ENCODE peak calls at places on chromosomes 1 and 21, in nine cellular contexts. One of them, this sample, is unnamed.

GRCh38 chr1:17624540-17625256 is 85.2 kb downstream of the ARHGEF10L start:
- DNase-seq in tibial artery: peak; percentile 79
- DNase-seq in omental fat pad: peak; percentile 34
- DNase-seq in foreskin fibroblast: peak; percentile 73
- DNase-seq in stimulated activated CD8-positive, alpha-beta memory T cell treated with anti-CD3 and anti-CD28 coated beads, Interleukin-4, amount 100 ng/mL, for 4 hours: no peak
- DNase-seq in Kasumi-1: no peak
- DNase-seq in fibroblast of pulmonary artery: peak; percentile 52
- DNase-seq in coronary artery: peak; percentile 91
- DNase-seq in mesendoderm: no peak
- DNase-seq in this sample: no peak

GRCh38 chr1:63787875-63788274 is 14.1 kb downstream of the ROR1 start:
- DNase-seq in fibroblast of pulmonary artery: no peak
- DNase-seq in coronary artery: no peak
- DNase-seq in omental fat pad: no peak
- DNase-seq in Kasumi-1: no peak
- DNase-seq in tibial artery: no peak
- DNase-seq in mesendoderm: peak; percentile 78
- DNase-seq in foreskin fibroblast: no peak
- DNase-seq in stimulated activated CD8-positive, alpha-beta memory T cell treated with anti-CD3 and anti-CD28 coated beads, Interleukin-4, amount 100 ng/mL, for 4 hours: no peak
- DNase-seq in this sample: no peak

GRCh38 chr1:8182034-8182761 is 135.7 kb upstream of the SLC45A1 start:
- DNase-seq in coronary artery: no peak
- DNase-seq in mesendoderm: peak; percentile 89
- DNase-seq in Kasumi-1: no peak
- DNase-seq in fibroblast of pulmonary artery: peak; percentile 96
- DNase-seq in foreskin fibroblast: peak; percentile 44
- DNase-seq in stimulated activated CD8-positive, alpha-beta memory T cell treated with anti-CD3 and anti-CD28 coated beads, Interleukin-4, amount 100 ng/mL, for 4 hours: no peak
- DNase-seq in tibial artery: no peak
- DNase-seq in omental fat pad: no peak
- DNase-seq in this sample: peak; percentile 81

GRCh38 chr1:165169028-165169427 is 187.5 kb downstream of the LMX1A start:
- DNase-seq in tibial artery: no peak
- DNase-seq in Kasumi-1: no peak
- DNase-seq in fibroblast of pulmonary artery: no peak
- DNase-seq in stimulated activated CD8-positive, alpha-beta memory T cell treated with anti-CD3 and anti-CD28 coated beads, Interleukin-4, amount 100 ng/mL, for 4 hours: no peak
- DNase-seq in foreskin fibroblast: no peak
- DNase-seq in mesendoderm: peak; percentile 45
- DNase-seq in omental fat pad: no peak
- DNase-seq in coronary artery: no peak
- DNase-seq in this sample: no peak

GRCh38 chr21:39637197-39637970 is 24.6 kb downstream of the B3GALT5 start:
- DNase-seq in tibial artery: no peak
- DNase-seq in fibroblast of pulmonary artery: no peak
- DNase-seq in mesendoderm: peak; percentile 51
- DNase-seq in coronary artery: no peak
- DNase-seq in omental fat pad: no peak
- DNase-seq in Kasumi-1: no peak
- DNase-seq in stimulated activated CD8-positive, alpha-beta memory T cell treated with anti-CD3 and anti-CD28 coated beads, Interleukin-4, amount 100 ng/mL, for 4 hours: no peak
- DNase-seq in foreskin fibroblast: no peak
- DNase-seq in this sample: peak; percentile 11

GRCh38 chr1:187626056-187626455 is 797.3 kb downstream of the PLA2G4A start:
- DNase-seq in tibial artery: no peak
- DNase-seq in stimulated activated CD8-positive, alpha-beta memory T cell treated with anti-CD3 and anti-CD28 coated beads, Interleukin-4, amount 100 ng/mL, for 4 hours: no peak
- DNase-seq in coronary artery: no peak
- DNase-seq in foreskin fibroblast: peak; percentile 5
- DNase-seq in Kasumi-1: no peak
- DNase-seq in omental fat pad: no peak
- DNase-seq in mesendoderm: no peak
- DNase-seq in fibroblast of pulmonary artery: no peak
- DNase-seq in this sample: no peak

GRCh38 chr1:242723044-242723742 is 198.7 kb upstream of the PLD5 start:
- DNase-seq in stimulated activated CD8-positive, alpha-beta memory T cell treated with anti-CD3 and anti-CD28 coated beads, Interleukin-4, amount 100 ng/mL, for 4 hours: no peak
- DNase-seq in Kasumi-1: no peak
- DNase-seq in omental fat pad: no peak
- DNase-seq in coronary artery: no peak
- DNase-seq in mesendoderm: no peak
- DNase-seq in tibial artery: no peak
- DNase-seq in fibroblast of pulmonary artery: no peak
- DNase-seq in foreskin fibroblast: no peak
- DNase-seq in this sample: no peak

GRCh38 chr1:84541679-84542078 is 32.6 kb downstream of the CTBS start:
- DNase-seq in coronary artery: no peak
- DNase-seq in tibial artery: no peak
- DNase-seq in mesendoderm: no peak
- DNase-seq in stimulated activated CD8-positive, alpha-beta memory T cell treated with anti-CD3 and anti-CD28 coated beads, Interleukin-4, amount 100 ng/mL, for 4 hours: no peak
- DNase-seq in foreskin fibroblast: no peak
- DNase-seq in omental fat pad: no peak
- DNase-seq in Kasumi-1: no peak
- DNase-seq in fibroblast of pulmonary artery: peak; percentile 13
- DNase-seq in this sample: no peak

GRCh38 chr1:18339161-18339560 is 141.6 kb upstream of the KLHDC7A start:
- DNase-seq in fibroblast of pulmonary artery: no peak
- DNase-seq in foreskin fibroblast: no peak
- DNase-seq in stimulated activated CD8-positive, alpha-beta memory T cell treated with anti-CD3 and anti-CD28 coated beads, Interleukin-4, amount 100 ng/mL, for 4 hours: no peak
- DNase-seq in tibial artery: no peak
- DNase-seq in coronary artery: no peak
- DNase-seq in omental fat pad: no peak
- DNase-seq in mesendoderm: no peak
- DNase-seq in Kasumi-1: no peak
- DNase-seq in this sample: no peak

GRCh38 chr1:223834660-223835263 is 11.0 kb downstream of the TP53BP2 start:
- DNase-seq in stimulated activated CD8-positive, alpha-beta memory T cell treated with anti-CD3 and anti-CD28 coated beads, Interleukin-4, amount 100 ng/mL, for 4 hours: no peak
- DNase-seq in Kasumi-1: no peak
- DNase-seq in coronary artery: no peak
- DNase-seq in mesendoderm: no peak
- DNase-seq in tibial artery: no peak
- DNase-seq in foreskin fibroblast: peak; percentile 80
- DNase-seq in fibroblast of pulmonary artery: peak; percentile 98
- DNase-seq in omental fat pad: no peak
- DNase-seq in this sample: peak; percentile 55

GRCh38 chr1:25561426-25562100 is 18.2 kb downstream of the LDLRAP1 start:
- DNase-seq in coronary artery: no peak
- DNase-seq in stimulated activated CD8-positive, alpha-beta memory T cell treated with anti-CD3 and anti-CD28 coated beads, Interleukin-4, amount 100 ng/mL, for 4 hours: no peak
- DNase-seq in omental fat pad: no peak
- DNase-seq in mesendoderm: no peak
- DNase-seq in tibial artery: no peak
- DNase-seq in Kasumi-1: peak; percentile 9
- DNase-seq in foreskin fibroblast: no peak
- DNase-seq in fibroblast of pulmonary artery: no peak
- DNase-seq in this sample: no peak

GRCh38 chr1:54811066-54811465 is 9.9 kb upstream of the TTC22 start:
- DNase-seq in foreskin fibroblast: no peak
- DNase-seq in Kasumi-1: no peak
- DNase-seq in omental fat pad: no peak
- DNase-seq in fibroblast of pulmonary artery: no peak
- DNase-seq in coronary artery: peak; percentile 65
- DNase-seq in mesendoderm: no peak
- DNase-seq in tibial artery: no peak
- DNase-seq in stimulated activated CD8-positive, alpha-beta memory T cell treated with anti-CD3 and anti-CD28 coated beads, Interleukin-4, amount 100 ng/mL, for 4 hours: no peak
- DNase-seq in this sample: no peak

GRCh38 chr1:6612641-6613360 is 730 bp upstream of the PHF13 start:
- DNase-seq in Kasumi-1: no peak
- DNase-seq in tibial artery: peak; percentile 46
- DNase-seq in stimulated activated CD8-positive, alpha-beta memory T cell treated with anti-CD3 and anti-CD28 coated beads, Interleukin-4, amount 100 ng/mL, for 4 hours: no peak
- DNase-seq in mesendoderm: peak; percentile 58
- DNase-seq in omental fat pad: peak; percentile 33
- DNase-seq in fibroblast of pulmonary artery: peak; percentile 44
- DNase-seq in coronary artery: no peak
- DNase-seq in foreskin fibroblast: peak; percentile 76
- DNase-seq in this sample: peak; percentile 42

GRCh38 chr1:5978452-5978851 is 13.8 kb downstream of the NPHP4 start:
- DNase-seq in stimulated activated CD8-positive, alpha-beta memory T cell treated with anti-CD3 and anti-CD28 coated beads, Interleukin-4, amount 100 ng/mL, for 4 hours: no peak
- DNase-seq in omental fat pad: no peak
- DNase-seq in mesendoderm: peak; percentile 8
- DNase-seq in foreskin fibroblast: no peak
- DNase-seq in fibroblast of pulmonary artery: no peak
- DNase-seq in coronary artery: no peak
- DNase-seq in Kasumi-1: no peak
- DNase-seq in tibial artery: no peak
- DNase-seq in this sample: no peak

GRCh38 chr1:83734411-83734810 is 264.5 kb downstream of the TTLL7 start:
- DNase-seq in omental fat pad: no peak
- DNase-seq in tibial artery: no peak
- DNase-seq in foreskin fibroblast: no peak
- DNase-seq in coronary artery: no peak
- DNase-seq in stimulated activated CD8-positive, alpha-beta memory T cell treated with anti-CD3 and anti-CD28 coated beads, Interleukin-4, amount 100 ng/mL, for 4 hours: no peak
- DNase-seq in Kasumi-1: no peak
- DNase-seq in fibroblast of pulmonary artery: no peak
- DNase-seq in mesendoderm: no peak
- DNase-seq in this sample: no peak

GRCh38 chr1:92701147-92701546 is 83.8 kb downstream of the EVI5 start:
- DNase-seq in stimulated activated CD8-positive, alpha-beta memory T cell treated with anti-CD3 and anti-CD28 coated beads, Interleukin-4, amount 100 ng/mL, for 4 hours: no peak
- DNase-seq in Kasumi-1: no peak
- DNase-seq in fibroblast of pulmonary artery: peak; percentile 73
- DNase-seq in coronary artery: no peak
- DNase-seq in omental fat pad: no peak
- DNase-seq in mesendoderm: peak; percentile 57
- DNase-seq in tibial artery: no peak
- DNase-seq in foreskin fibroblast: peak; percentile 62
- DNase-seq in this sample: no peak

GRCh38 chr1:165365344-165365743 is 8.8 kb upstream of the LMX1A start:
- DNase-seq in mesendoderm: peak; percentile 76
- DNase-seq in omental fat pad: no peak
- DNase-seq in Kasumi-1: no peak
- DNase-seq in foreskin fibroblast: no peak
- DNase-seq in stimulated activated CD8-positive, alpha-beta memory T cell treated with anti-CD3 and anti-CD28 coated beads, Interleukin-4, amount 100 ng/mL, for 4 hours: no peak
- DNase-seq in fibroblast of pulmonary artery: no peak
- DNase-seq in tibial artery: no peak
- DNase-seq in coronary artery: no peak
- DNase-seq in this sample: no peak

GRCh38 chr1:59703918-59704378 is 110.8 kb upstream of the HOOK1 start:
- DNase-seq in tibial artery: no peak
- DNase-seq in omental fat pad: no peak
- DNase-seq in coronary artery: no peak
- DNase-seq in mesendoderm: no peak
- DNase-seq in stimulated activated CD8-positive, alpha-beta memory T cell treated with anti-CD3 and anti-CD28 coated beads, Interleukin-4, amount 100 ng/mL, for 4 hours: no peak
- DNase-seq in foreskin fibroblast: peak; percentile 66
- DNase-seq in fibroblast of pulmonary artery: no peak
- DNase-seq in Kasumi-1: no peak
- DNase-seq in this sample: no peak

GRCh38 chr1:45908613-45909140 is 105.3 kb downstream of the MAST2 start:
- DNase-seq in foreskin fibroblast: no peak
- DNase-seq in omental fat pad: no peak
- DNase-seq in Kasumi-1: no peak
- DNase-seq in tibial artery: no peak
- DNase-seq in coronary artery: no peak
- DNase-seq in fibroblast of pulmonary artery: no peak
- DNase-seq in stimulated activated CD8-positive, alpha-beta memory T cell treated with anti-CD3 and anti-CD28 coated beads, Interleukin-4, amount 100 ng/mL, for 4 hours: no peak
- DNase-seq in mesendoderm: no peak
- DNase-seq in this sample: no peak

GRCh38 chr1:238492271-238492670 is 601.5 kb upstream of the ZP4 start:
- DNase-seq in omental fat pad: no peak
- DNase-seq in stimulated activated CD8-positive, alpha-beta memory T cell treated with anti-CD3 and anti-CD28 coated beads, Interleukin-4, amount 100 ng/mL, for 4 hours: no peak
- DNase-seq in foreskin fibroblast: no peak
- DNase-seq in fibroblast of pulmonary artery: no peak
- DNase-seq in tibial artery: no peak
- DNase-seq in Kasumi-1: no peak
- DNase-seq in mesendoderm: peak; percentile 18
- DNase-seq in coronary artery: no peak
- DNase-seq in this sample: no peak

GRCh38 chr1:3611170-3612019 is at the start of gene MEGF6:
- DNase-seq in Kasumi-1: peak; percentile 91
- DNase-seq in tibial artery: no peak
- DNase-seq in foreskin fibroblast: peak; percentile 58
- DNase-seq in omental fat pad: peak; percentile 44
- DNase-seq in fibroblast of pulmonary artery: no peak
- DNase-seq in stimulated activated CD8-positive, alpha-beta memory T cell treated with anti-CD3 and anti-CD28 coated beads, Interleukin-4, amount 100 ng/mL, for 4 hours: peak; percentile 48
- DNase-seq in coronary artery: no peak
- DNase-seq in mesendoderm: peak; percentile 94
- DNase-seq in this sample: no peak

GRCh38 chr1:243414152-243414494 is 158.3 kb downstream of the SDCCAG8 start:
- DNase-seq in mesendoderm: no peak
- DNase-seq in tibial artery: no peak
- DNase-seq in omental fat pad: no peak
- DNase-seq in coronary artery: no peak
- DNase-seq in fibroblast of pulmonary artery: no peak
- DNase-seq in Kasumi-1: no peak
- DNase-seq in stimulated activated CD8-positive, alpha-beta memory T cell treated with anti-CD3 and anti-CD28 coated beads, Interleukin-4, amount 100 ng/mL, for 4 hours: no peak
- DNase-seq in foreskin fibroblast: no peak
- DNase-seq in this sample: no peak

GRCh38 chr1:117013310-117013850 is 11.8 kb downstream of the CD101 start:
- DNase-seq in coronary artery: no peak
- DNase-seq in Kasumi-1: no peak
- DNase-seq in fibroblast of pulmonary artery: no peak
- DNase-seq in mesendoderm: no peak
- DNase-seq in stimulated activated CD8-positive, alpha-beta memory T cell treated with anti-CD3 and anti-CD28 coated beads, Interleukin-4, amount 100 ng/mL, for 4 hours: no peak
- DNase-seq in foreskin fibroblast: no peak
- DNase-seq in omental fat pad: no peak
- DNase-seq in tibial artery: no peak
- DNase-seq in this sample: no peak

GRCh38 chr1:248243204-248243603 is 12.0 kb downstream of the OR2M4 start:
- DNase-seq in foreskin fibroblast: peak; percentile 16
- DNase-seq in tibial artery: no peak
- DNase-seq in Kasumi-1: peak; percentile 81
- DNase-seq in fibroblast of pulmonary artery: peak; percentile 32
- DNase-seq in mesendoderm: peak; percentile 30
- DNase-seq in stimulated activated CD8-positive, alpha-beta memory T cell treated with anti-CD3 and anti-CD28 coated beads, Interleukin-4, amount 100 ng/mL, for 4 hours: no peak
- DNase-seq in coronary artery: no peak
- DNase-seq in omental fat pad: no peak
- DNase-seq in this sample: peak; percentile 54

GRCh38 chr1:156750191-156750931 is 1.1 kb downstream of the HDGF start:
- DNase-seq in foreskin fibroblast: peak; percentile 78
- DNase-seq in omental fat pad: peak; percentile 48
- DNase-seq in Kasumi-1: peak; percentile 43
- DNase-seq in stimulated activated CD8-positive, alpha-beta memory T cell treated with anti-CD3 and anti-CD28 coated beads, Interleukin-4, amount 100 ng/mL, for 4 hours: no peak
- DNase-seq in mesendoderm: peak; percentile 44
- DNase-seq in fibroblast of pulmonary artery: no peak
- DNase-seq in tibial artery: no peak
- DNase-seq in coronary artery: peak; percentile 77
- DNase-seq in this sample: no peak

GRCh38 chr1:201115390-201115937 is 3.2 kb upstream of the CACNA1S start:
- DNase-seq in foreskin fibroblast: no peak
- DNase-seq in coronary artery: no peak
- DNase-seq in stimulated activated CD8-positive, alpha-beta memory T cell treated with anti-CD3 and anti-CD28 coated beads, Interleukin-4, amount 100 ng/mL, for 4 hours: no peak
- DNase-seq in fibroblast of pulmonary artery: no peak
- DNase-seq in omental fat pad: no peak
- DNase-seq in Kasumi-1: no peak
- DNase-seq in tibial artery: no peak
- DNase-seq in mesendoderm: no peak
- DNase-seq in this sample: no peak

GRCh38 chr21:28768753-28769152 is 223.9 kb downstream of the LTN1 start:
- DNase-seq in Kasumi-1: no peak
- DNase-seq in tibial artery: no peak
- DNase-seq in stimulated activated CD8-positive, alpha-beta memory T cell treated with anti-CD3 and anti-CD28 coated beads, Interleukin-4, amount 100 ng/mL, for 4 hours: no peak
- DNase-seq in omental fat pad: no peak
- DNase-seq in fibroblast of pulmonary artery: no peak
- DNase-seq in foreskin fibroblast: no peak
- DNase-seq in mesendoderm: no peak
- DNase-seq in coronary artery: no peak
- DNase-seq in this sample: no peak

GRCh38 chr1:2091611-2092604 is 41.7 kb downstream of the PRKCZ start:
- DNase-seq in tibial artery: peak; percentile 27
- DNase-seq in foreskin fibroblast: peak; percentile 41
- DNase-seq in omental fat pad: no peak
- DNase-seq in stimulated activated CD8-positive, alpha-beta memory T cell treated with anti-CD3 and anti-CD28 coated beads, Interleukin-4, amount 100 ng/mL, for 4 hours: no peak
- DNase-seq in mesendoderm: peak; percentile 65
- DNase-seq in fibroblast of pulmonary artery: no peak
- DNase-seq in coronary artery: no peak
- DNase-seq in Kasumi-1: peak; percentile 41
- DNase-seq in this sample: peak; percentile 35

GRCh38 chr1:35717911-35718476 is 690 bp downstream of the C1orf216 start:
- DNase-seq in coronary artery: no peak
- DNase-seq in omental fat pad: no peak
- DNase-seq in stimulated activated CD8-positive, alpha-beta memory T cell treated with anti-CD3 and anti-CD28 coated beads, Interleukin-4, amount 100 ng/mL, for 4 hours: no peak
- DNase-seq in fibroblast of pulmonary artery: peak; percentile 71
- DNase-seq in mesendoderm: peak; percentile 86
- DNase-seq in Kasumi-1: peak; percentile 91
- DNase-seq in tibial artery: peak; percentile 73
- DNase-seq in foreskin fibroblast: peak; percentile 89
- DNase-seq in this sample: peak; percentile 54

GRCh38 chr1:226650236-226650841 is 88.7 kb downstream of the ITPKB start:
- DNase-seq in Kasumi-1: no peak
- DNase-seq in stimulated activated CD8-positive, alpha-beta memory T cell treated with anti-CD3 and anti-CD28 coated beads, Interleukin-4, amount 100 ng/mL, for 4 hours: no peak
- DNase-seq in omental fat pad: no peak
- DNase-seq in coronary artery: no peak
- DNase-seq in mesendoderm: peak; percentile 79
- DNase-seq in fibroblast of pulmonary artery: no peak
- DNase-seq in tibial artery: no peak
- DNase-seq in foreskin fibroblast: no peak
- DNase-seq in this sample: no peak

This sample was measured in MV-4-11.